ENCODE peak calls at places on chromosomes 2 and 18, in seven cellular contexts. K is upper lobe of right lung, U is coronary artery, J is AG09309, F is cardiac muscle cell, A is Peyer's patch, W is pancreas. V is an unnamed sample.

GRCh38 chr2:121356058-121356640 is 71.1 kb upstream of the TFCP2L1 start:
- DNase-seq in K (no peak), U (no peak), J (peak), F (peak), A (no peak), W (no peak), V (peak)

GRCh38 chr2:29322011-29322410 is 206.8 kb downstream of the CLIP4 start:
- DNase-seq in K (no peak), U (no peak), J (no peak), F (peak), A (no peak), W (no peak), V (no peak)

GRCh38 chr18:3238742-3239141 is 8.9 kb upstream of the MYL12A start:
- DNase-seq in K (no peak), U (no peak), J (no peak), F (no peak), A (no peak), W (no peak), V (no peak)

GRCh38 chr2:47592381-47592780 is 189.4 kb downstream of the MSH2 start:
- DNase-seq in K (no peak), U (no peak), J (no peak), F (no peak), A (no peak), W (no peak), V (no peak)

GRCh38 chr2:188251034-188251433 is 40.6 kb upstream of the GULP1 start:
- DNase-seq in K (no peak), U (no peak), J (no peak), F (no peak), A (no peak), W (no peak), V (no peak)

GRCh38 chr18:59907172-59907571 is 7.4 kb downstream of the PMAIP1 start:
- DNase-seq in K (no peak), U (no peak), J (no peak), F (no peak), A (no peak), W (no peak), V (no peak)

GRCh38 chr2:38750011-38750792 is 959 bp downstream of the SRSF7 start:
- DNase-seq in K (peak), U (no peak), J (no peak), F (peak), A (peak), W (peak), V (peak)

GRCh38 chr2:181658444-181658843 is 1.5 kb upstream of the CERKL start:
- DNase-seq in K (no peak), U (no peak), J (no peak), F (no peak), A (no peak), W (no peak), V (no peak)

GRCh38 chr18:57942493-57942892 is 101.5 kb upstream of the NEDD4L start:
- DNase-seq in K (no peak), U (no peak), J (no peak), F (no peak), A (no peak), W (no peak), V (no peak)

GRCh38 chr2:25558262-25558661 is 115.1 kb downstream of the DTNB start:
- DNase-seq in K (no peak), U (no peak), J (peak), F (peak), A (no peak), W (no peak), V (no peak)

GRCh38 chr2:6526093-6526824 is 339.4 kb downstream of the CMPK2 start:
- DNase-seq in K (no peak), U (no peak), J (no peak), F (no peak), A (no peak), W (no peak), V (peak)

GRCh38 chr2:55157474-55157884 is 74.6 kb downstream of the CLHC1 start:
- DNase-seq in K (no peak), U (no peak), J (no peak), F (no peak), A (no peak), W (no peak), V (no peak)

GRCh38 chr2:240248981-240249422 is 108.5 kb upstream of the OTOS start:
- DNase-seq in K (no peak), U (peak), J (no peak), F (no peak), A (no peak), W (peak), V (no peak)

GRCh38 chr2:222842517-222843174 is 18.2 kb upstream of the ACSL3 start:
- DNase-seq in K (no peak), U (no peak), J (no peak), F (peak), A (no peak), W (no peak), V (no peak)

GRCh38 chr18:10197097-10197496 is 257.3 kb upstream of the APCDD1 start:
- DNase-seq in K (peak), U (no peak), J (no peak), F (no peak), A (no peak), W (no peak), V (no peak)

GRCh38 chr18:5542393-5543035 is 1.3 kb downstream of the EPB41L3 start:
- DNase-seq in K (peak), U (no peak), J (no peak), F (peak), A (no peak), W (no peak), V (peak)

GRCh38 chr18:12254820-12255511 is 805 bp downstream of the CIDEA start:
- DNase-seq in K (no peak), U (no peak), J (no peak), F (no peak), A (no peak), W (no peak), V (no peak)

GRCh38 chr2:58921676-58922075 is 680.6 kb upstream of the FANCL start:
- DNase-seq in K (no peak), U (no peak), J (no peak), F (no peak), A (no peak), W (no peak), V (no peak)

GRCh38 chr2:112706170-112706664 is 14.6 kb upstream of the NT5DC4 start:
- DNase-seq in K (no peak), U (no peak), J (no peak), F (peak), A (peak), W (no peak), V (no peak)

GRCh38 chr18:73944715-73945114 is 202.9 kb downstream of the FBXO15 start:
- DNase-seq in K (no peak), U (no peak), J (no peak), F (no peak), A (no peak), W (no peak), V (no peak)
- TF ChIP-seq CTCF in K (no peak), U (no peak), J (no peak), F (no peak), A (no peak), W (no peak), V (no peak)

DNA sequence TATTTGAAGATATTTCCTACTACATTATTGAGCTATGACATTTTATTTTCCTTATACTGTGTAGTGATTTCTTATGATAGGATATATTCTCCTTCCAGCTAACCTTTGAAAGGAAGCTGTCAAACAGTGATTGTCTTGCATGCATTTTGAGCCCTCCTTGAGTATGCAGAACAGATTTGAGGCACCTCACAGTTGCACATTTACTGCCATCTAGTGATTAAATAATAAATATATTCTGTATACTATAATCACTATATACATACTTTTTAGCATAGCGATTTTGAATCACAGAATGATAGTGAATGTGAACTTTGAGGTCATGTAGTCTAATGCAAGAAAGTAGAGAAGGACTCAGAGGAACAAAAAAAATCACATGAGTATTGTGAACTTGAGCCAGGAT is 268.4 kb upstream of the CDH19 start:
- DNase-seq in K (no peak), U (no peak), J (no peak), F (peak), A (no peak), W (no peak), V (no peak)
- TF ChIP-seq CTCF in K (peak), U (peak), J (no peak), F (peak), A (no peak), W (no peak), V (no peak)

DNA sequence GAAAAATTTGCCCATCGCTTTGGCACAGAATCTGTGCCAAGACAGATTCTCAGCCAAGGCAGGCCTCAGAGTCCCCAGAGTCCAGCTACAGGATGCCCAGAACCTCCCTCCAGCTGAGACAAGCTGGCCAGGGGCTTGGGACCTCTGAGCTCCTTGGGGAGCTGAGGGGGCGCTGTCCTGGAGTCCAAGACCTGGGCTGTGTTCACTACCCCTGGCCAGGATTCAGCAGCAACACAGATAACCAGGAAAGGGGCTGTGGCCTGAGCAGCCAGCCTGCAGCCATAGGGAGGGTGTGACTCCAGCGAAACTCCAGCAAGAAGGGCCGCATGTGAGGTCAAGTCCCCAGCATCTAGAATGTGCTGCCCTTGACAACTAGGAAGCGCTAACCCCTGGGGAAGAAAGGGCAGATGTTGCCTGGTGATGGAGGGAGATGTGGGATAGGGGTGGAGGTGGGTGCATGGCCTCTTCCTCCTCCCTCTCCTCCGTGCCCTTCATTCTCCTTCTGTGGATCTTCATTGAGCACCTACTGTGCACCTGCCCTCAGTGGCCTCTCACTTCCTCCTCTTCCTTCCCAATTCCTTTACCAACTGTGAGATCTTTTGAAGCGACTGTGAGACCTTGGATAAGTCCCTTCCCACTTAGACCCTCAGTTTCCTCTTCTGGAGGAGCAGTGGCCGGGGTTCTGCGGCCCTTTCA is 7.7 kb upstream of the ARID5A start:
- DNase-seq in K (peak), U (no peak), J (no peak), F (peak), A (no peak), W (no peak), V (no peak)
- TF ChIP-seq CTCF in K (no peak), U (no peak), J (no peak), F (peak), A (no peak), W (no peak), V (no peak)

GRCh38 chr2:146523218-146523617 is 1321.6 kb upstream of the ACVR2A start:
- DNase-seq in K (no peak), U (no peak), J (no peak), F (peak), A (no peak), W (no peak), V (no peak)
- TF ChIP-seq CTCF in K (peak), U (no peak), J (no peak), F (peak), A (no peak), W (no peak), V (peak)

GRCh38 chr2:203238711-203239526 is at the start of gene CYP20A1:
- DNase-seq in K (peak), U (peak), J (peak), F (peak), A (peak), W (peak), V (peak)
- TF ChIP-seq CTCF in K (peak), U (no peak), J (peak), F (peak), A (peak), W (no peak), V (no peak)

DNA sequence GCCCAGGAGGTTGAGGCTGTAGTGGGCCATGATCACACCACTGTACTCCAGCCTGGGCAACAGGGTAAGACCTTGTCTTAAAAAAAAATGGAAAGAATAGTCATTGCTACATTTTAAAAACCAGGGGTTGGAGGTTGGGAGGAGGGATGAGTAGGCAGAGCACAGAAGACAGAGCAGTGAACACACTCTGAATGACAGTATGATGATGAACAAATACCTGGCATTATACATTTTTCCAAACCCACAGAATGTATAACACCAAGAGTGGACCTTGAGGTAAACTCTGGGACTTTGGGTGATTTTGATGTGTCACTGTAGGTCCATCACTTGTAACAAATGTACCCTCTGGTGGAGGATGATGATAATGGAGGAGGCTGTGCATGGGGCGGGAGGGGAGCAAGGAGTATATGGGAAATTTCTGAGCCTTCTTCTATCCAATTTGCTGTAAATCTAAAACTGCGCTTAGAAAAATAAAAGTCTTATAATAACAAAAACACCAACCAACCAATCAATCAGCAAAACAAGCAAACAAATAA is 111.4 kb upstream of the PGAP1 start:
- DNase-seq in K (no peak), U (no peak), J (no peak), F (no peak), A (no peak), W (no peak), V (no peak)
- TF ChIP-seq CTCF in K (no peak), U (no peak), J (no peak), F (no peak), A (no peak), W (no peak), V (no peak)

GRCh38 chr2:168120310-168120709 is 127.1 kb downstream of the STK39 start:
- DNase-seq in K (no peak), U (no peak), J (no peak), F (no peak), A (no peak), W (no peak), V (no peak)

GRCh38 chr2:168116448-168116847 is 130.9 kb downstream of the STK39 start:
- DNase-seq in K (no peak), U (no peak), J (no peak), F (peak), A (no peak), W (no peak), V (peak)

GRCh38 chr2:168118733-168119518 is 128.5 kb downstream of the STK39 start:
- DNase-seq in K (no peak), U (no peak), J (peak), F (peak), A (no peak), W (no peak), V (peak)

GRCh38 chr2:168119519-168120141 is 127.8 kb downstream of the STK39 start:
- DNase-seq in K (no peak), U (no peak), J (peak), F (peak), A (no peak), W (no peak), V (peak)

GRCh38 chr2:168120730-168121129 is 126.7 kb downstream of the STK39 start:
- DNase-seq in K (no peak), U (no peak), J (no peak), F (no peak), A (no peak), W (no peak), V (no peak)
- TF ChIP-seq CTCF in K (no peak), U (no peak), J (no peak), F (no peak), A (no peak), W (no peak), V (no peak)

DNA sequence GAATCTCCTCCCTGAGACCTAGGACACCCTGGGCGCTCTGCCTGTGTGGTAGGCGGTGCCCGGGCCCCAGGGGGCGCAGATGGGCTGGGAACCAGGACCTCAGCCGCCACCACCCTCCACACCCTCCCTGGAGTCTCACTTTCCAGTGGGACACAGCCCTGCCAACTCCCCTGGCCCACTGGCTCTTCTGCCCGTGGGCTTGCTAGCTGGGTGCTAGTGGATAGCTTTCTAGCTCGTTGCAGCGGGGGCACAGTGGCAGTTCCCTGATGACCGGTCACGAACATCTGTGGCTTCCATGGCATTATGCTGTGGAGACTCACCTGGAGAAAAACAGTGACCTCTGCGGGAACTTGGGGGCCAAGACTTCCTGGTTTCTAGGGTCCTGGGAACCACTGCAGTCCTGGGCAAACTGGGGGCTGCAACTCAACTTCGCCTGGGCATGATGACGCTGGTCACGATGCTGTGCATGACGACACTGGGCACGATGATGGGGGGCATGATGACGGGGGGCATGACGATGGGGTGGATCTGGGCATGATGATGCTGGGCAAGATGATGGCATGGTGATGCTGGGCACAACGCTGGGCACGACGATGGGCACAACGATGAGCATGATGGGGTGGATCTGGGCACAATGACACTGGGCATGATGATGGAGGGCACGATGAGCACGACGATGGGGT is 31.0 kb upstream of the ALLC start:
- DNase-seq in K (peak), U (peak), J (no peak), F (no peak), A (no peak), W (no peak), V (no peak)
- TF ChIP-seq CTCF in K (peak), U (no peak), J (no peak), F (peak), A (no peak), W (no peak), V (no peak)

GRCh38 chr2:233866479-233866878 is 1.7 kb downstream of the MSL3B start:
- DNase-seq in K (no peak), U (no peak), J (no peak), F (no peak), A (no peak), W (no peak), V (no peak)

GRCh38 chr2:233862261-233862768 is 5.9 kb downstream of the MSL3B start:
- DNase-seq in K (no peak), U (no peak), J (no peak), F (no peak), A (no peak), W (no peak), V (no peak)

GRCh38 chr2:233871432-233871831 is 3.2 kb upstream of the MSL3B start:
- DNase-seq in K (no peak), U (no peak), J (no peak), F (no peak), A (no peak), W (no peak), V (no peak)

GRCh38 chr2:233867993-233868532 is at the start of gene MSL3B:
- DNase-seq in K (peak), U (no peak), J (no peak), F (peak), A (no peak), W (no peak), V (peak)

DNA sequence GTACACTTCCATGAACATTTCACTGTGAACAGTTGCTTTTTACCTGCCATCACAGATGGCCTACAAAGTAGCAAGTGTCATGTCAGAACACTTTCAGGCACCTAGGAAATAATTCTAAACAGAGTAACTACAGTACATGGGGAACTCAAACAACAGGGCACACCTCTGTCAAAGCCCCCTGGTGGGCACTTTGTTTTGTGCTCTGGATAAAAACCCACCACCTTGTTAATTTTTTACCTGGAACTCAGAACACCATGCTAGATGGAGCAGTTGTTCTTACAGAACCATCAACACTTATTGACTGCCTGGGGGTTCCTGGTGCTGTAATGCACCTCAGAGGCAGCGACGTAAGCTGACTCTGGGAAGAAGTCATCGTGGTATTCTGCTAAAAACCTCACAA is 2.3 kb downstream of the MSL3B start:
- DNase-seq in K (no peak), U (no peak), J (no peak), F (no peak), A (no peak), W (no peak), V (no peak)
- TF ChIP-seq CTCF in K (no peak), U (no peak), J (no peak), F (peak), A (no peak), W (no peak), V (peak)